ENCODE peak calls at places on chromosomes 4 and X, in ten cellular contexts. One of them, this sample, is unnamed.
A peak's percentile ranks its signal among the peaks of the same experiment; 100 is the strongest.

GRCh38 chr4:78185117-78185516 is 128.0 kb downstream of the FRAS1 start:
- DNase-seq in endodermal cell: no peak
- DNase-seq in DND-41: no peak
- DNase-seq in HepG2: no peak
- DNase-seq in left lung: no peak
- DNase-seq in fibroblast of lung: no peak
- DNase-seq in transverse colon: no peak
- DNase-seq in IMR-90: no peak
- DNase-seq in uterus: no peak
- DNase-seq in adrenal gland: no peak
- DNase-seq in this sample: no peak

GRCh38 chr4:78024085-78024484 is 33.0 kb upstream of the FRAS1 start:
- DNase-seq in HepG2: no peak
- DNase-seq in uterus: no peak
- DNase-seq in fibroblast of lung: no peak
- DNase-seq in left lung: no peak
- DNase-seq in IMR-90: no peak
- DNase-seq in endodermal cell: no peak
- DNase-seq in adrenal gland: no peak
- DNase-seq in transverse colon: no peak
- DNase-seq in DND-41: no peak
- DNase-seq in this sample: no peak

GRCh38 chrX:14508025-14508690 is 21.2 kb upstream of the GLRA2 start:
- DNase-seq in transverse colon: no peak
- DNase-seq in adrenal gland: no peak
- DNase-seq in IMR-90: no peak
- DNase-seq in endodermal cell: no peak
- DNase-seq in fibroblast of lung: no peak
- DNase-seq in DND-41: no peak
- DNase-seq in left lung: no peak
- DNase-seq in uterus: no peak
- DNase-seq in HepG2: no peak
- DNase-seq in this sample: no peak

GRCh38 chr4:139593091-139593564 is 37.1 kb upstream of the SETD7 start:
- DNase-seq in DND-41: no peak
- DNase-seq in transverse colon: no peak
- DNase-seq in HepG2: peak; percentile 45
- DNase-seq in uterus: no peak
- DNase-seq in adrenal gland: peak; percentile 49
- DNase-seq in left lung: no peak
- DNase-seq in fibroblast of lung: peak; percentile 63
- DNase-seq in endodermal cell: peak; percentile 80
- DNase-seq in IMR-90: peak; percentile 92
- DNase-seq in this sample: no peak

GRCh38 chr4:129384974-129385373 is 289.0 kb downstream of the C4orf33 start:
- DNase-seq in adrenal gland: no peak
- DNase-seq in fibroblast of lung: no peak
- DNase-seq in HepG2: no peak
- DNase-seq in left lung: no peak
- DNase-seq in DND-41: no peak
- DNase-seq in IMR-90: no peak
- DNase-seq in transverse colon: no peak
- DNase-seq in uterus: no peak
- DNase-seq in endodermal cell: no peak
- DNase-seq in this sample: no peak

GRCh38 chr4:815464-816146 is 10.3 kb downstream of the CPLX1 start:
- DNase-seq in endodermal cell: no peak
- DNase-seq in transverse colon: peak; percentile 67
- DNase-seq in left lung: peak; percentile 63
- DNase-seq in adrenal gland: no peak
- DNase-seq in IMR-90: no peak
- DNase-seq in fibroblast of lung: no peak
- DNase-seq in DND-41: no peak
- DNase-seq in HepG2: peak; percentile 91
- DNase-seq in uterus: no peak
- DNase-seq in this sample: no peak

GRCh38 chr4:56767567-56767966 is 53.9 kb downstream of the SPINK2 start:
- DNase-seq in fibroblast of lung: no peak
- DNase-seq in HepG2: no peak
- DNase-seq in IMR-90: no peak
- DNase-seq in transverse colon: no peak
- DNase-seq in uterus: no peak
- DNase-seq in endodermal cell: no peak
- DNase-seq in DND-41: no peak
- DNase-seq in left lung: no peak
- DNase-seq in adrenal gland: no peak
- DNase-seq in this sample: no peak

GRCh38 chrX:72128881-72129280 is 2.8 kb downstream of the RTL5 start:
- DNase-seq in DND-41: peak; percentile 17
- DNase-seq in fibroblast of lung: no peak
- DNase-seq in uterus: no peak
- DNase-seq in endodermal cell: peak; percentile 78
- DNase-seq in adrenal gland: no peak
- DNase-seq in IMR-90: no peak
- DNase-seq in HepG2: peak; percentile 0
- DNase-seq in transverse colon: no peak
- DNase-seq in left lung: no peak
- DNase-seq in this sample: no peak

GRCh38 chr4:168605411-168605810 is 108.6 kb downstream of the PALLD start:
- DNase-seq in uterus: no peak
- DNase-seq in DND-41: no peak
- DNase-seq in endodermal cell: no peak
- DNase-seq in IMR-90: peak; percentile 83
- DNase-seq in adrenal gland: no peak
- DNase-seq in HepG2: no peak
- DNase-seq in left lung: no peak
- DNase-seq in fibroblast of lung: peak; percentile 66
- DNase-seq in transverse colon: no peak
- DNase-seq in this sample: no peak

GRCh38 chr4:5988086-5988845 is 30.0 kb downstream of the C4orf50 start:
- DNase-seq in left lung: no peak
- DNase-seq in DND-41: no peak
- DNase-seq in HepG2: no peak
- DNase-seq in transverse colon: no peak
- DNase-seq in fibroblast of lung: no peak
- DNase-seq in endodermal cell: peak; percentile 42
- DNase-seq in uterus: no peak
- DNase-seq in adrenal gland: no peak
- DNase-seq in IMR-90: no peak
- DNase-seq in this sample: no peak

GRCh38 chr4:10085386-10085785 is 31.2 kb downstream of the WDR1 start:
- DNase-seq in IMR-90: no peak
- DNase-seq in HepG2: no peak
- DNase-seq in adrenal gland: no peak
- DNase-seq in left lung: peak; percentile 19
- DNase-seq in DND-41: no peak
- DNase-seq in fibroblast of lung: no peak
- DNase-seq in transverse colon: peak; percentile 5
- DNase-seq in endodermal cell: no peak
- DNase-seq in uterus: peak; percentile 21
- DNase-seq in this sample: no peak

GRCh38 chr4:11589676-11590075 is 161.0 kb upstream of the HS3ST1 start:
- DNase-seq in adrenal gland: no peak
- DNase-seq in uterus: no peak
- DNase-seq in left lung: no peak
- DNase-seq in fibroblast of lung: no peak
- DNase-seq in DND-41: no peak
- DNase-seq in HepG2: no peak
- DNase-seq in endodermal cell: no peak
- DNase-seq in IMR-90: peak; percentile 69
- DNase-seq in transverse colon: no peak
- DNase-seq in this sample: no peak

DNA sequence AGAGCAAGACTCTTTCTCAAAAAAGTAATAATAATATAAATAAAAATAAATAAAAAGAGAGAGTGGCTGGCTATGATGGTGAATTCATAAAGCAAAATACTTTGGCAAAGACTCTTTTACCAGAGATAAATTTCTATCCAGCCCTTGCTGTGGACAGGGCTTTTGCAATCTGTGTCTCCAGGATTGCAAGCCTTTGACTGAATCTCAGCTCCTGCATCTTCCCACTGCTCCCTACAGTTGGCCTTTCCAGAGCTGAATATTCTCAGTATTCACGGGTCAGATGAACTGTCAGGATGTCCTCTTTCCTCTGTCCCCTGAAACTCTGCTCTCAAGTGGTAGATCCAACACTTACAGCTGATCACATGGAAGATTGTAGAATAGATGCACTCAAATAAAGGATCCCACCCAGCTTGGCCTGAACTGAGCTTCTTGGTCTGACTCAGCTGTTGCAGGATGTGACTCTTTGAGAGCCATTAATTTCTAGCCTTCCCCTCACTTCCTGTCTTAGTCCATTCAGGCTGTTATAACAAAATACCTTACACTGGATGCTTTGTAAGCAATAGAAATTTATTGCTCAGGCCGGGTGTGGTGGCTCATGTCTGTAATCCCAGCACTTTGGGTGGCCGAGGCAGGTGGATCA is 123.4 kb upstream of the GUCY1A1 start:
- DNase-seq in transverse colon: no peak
- DNase-seq in fibroblast of lung: peak; percentile 57
- DNase-seq in left lung: no peak
- DNase-seq in DND-41: no peak
- DNase-seq in adrenal gland: no peak
- DNase-seq in endodermal cell: no peak
- DNase-seq in HepG2: no peak
- DNase-seq in uterus: no peak
- DNase-seq in IMR-90: peak; percentile 83
- DNase-seq in this sample: no peak
- H3K27ac ChIP-seq in transverse colon: peak overlapping the region; percentile 11
- H3K27ac ChIP-seq in fibroblast of lung: no peak overlapping the region
- H3K27ac ChIP-seq in left lung: no peak overlapping the region
- H3K27ac ChIP-seq in DND-41: no peak overlapping the region
- H3K27ac ChIP-seq in adrenal gland: peak overlapping the region; percentile 34
- H3K27ac ChIP-seq in endodermal cell: no peak overlapping the region
- H3K27ac ChIP-seq in HepG2: no peak overlapping the region
- H3K27ac ChIP-seq in uterus: no peak overlapping the region
- H3K27ac ChIP-seq in IMR-90: no peak overlapping the region
- H3K27ac ChIP-seq in this sample: no peak overlapping the region

DNA sequence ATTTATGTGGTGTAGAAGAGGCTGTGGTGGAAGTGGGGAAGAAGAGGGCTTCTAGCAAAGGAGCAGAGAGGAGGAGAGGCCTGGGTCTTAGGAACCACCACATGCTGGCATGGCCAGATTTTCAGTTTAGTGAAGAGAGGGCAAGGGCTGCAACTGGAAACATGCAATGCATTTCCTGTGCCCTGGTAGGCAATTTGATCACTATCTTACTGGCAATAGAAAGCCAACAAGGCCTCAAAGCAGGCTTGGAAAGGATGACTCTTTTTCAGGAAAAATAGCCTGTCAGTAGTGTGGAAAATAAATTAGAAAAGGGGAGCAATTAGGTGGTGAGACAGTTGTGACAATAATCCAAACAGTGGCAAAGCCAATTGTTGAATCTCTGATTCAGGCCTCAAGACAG is 501.9 kb upstream of the ZFP42 start:
- DNase-seq in IMR-90: no peak
- DNase-seq in transverse colon: no peak
- DNase-seq in left lung: no peak
- DNase-seq in DND-41: no peak
- DNase-seq in fibroblast of lung: no peak
- DNase-seq in adrenal gland: no peak
- DNase-seq in endodermal cell: no peak
- DNase-seq in uterus: no peak
- DNase-seq in HepG2: no peak
- DNase-seq in this sample: no peak
- H3K4me1 ChIP-seq in IMR-90: no peaks in the 10 kb centered on the region
- H3K4me1 ChIP-seq in transverse colon: no peaks in the 10 kb centered on the region
- H3K4me1 ChIP-seq in left lung: no peaks in the 10 kb centered on the region
- H3K4me1 ChIP-seq in DND-41: no peaks in the 10 kb centered on the region
- H3K4me1 ChIP-seq in fibroblast of lung: no peaks in the 10 kb centered on the region
- H3K4me1 ChIP-seq in adrenal gland: no peaks in the 10 kb centered on the region
- H3K4me1 ChIP-seq in endodermal cell: no peaks in the 10 kb centered on the region
- H3K4me1 ChIP-seq in uterus: no peaks in the 10 kb centered on the region
- H3K4me1 ChIP-seq in HepG2: no peaks in the 10 kb centered on the region
- H3K4me1 ChIP-seq in this sample: no peaks in the 10 kb centered on the region

DNA sequence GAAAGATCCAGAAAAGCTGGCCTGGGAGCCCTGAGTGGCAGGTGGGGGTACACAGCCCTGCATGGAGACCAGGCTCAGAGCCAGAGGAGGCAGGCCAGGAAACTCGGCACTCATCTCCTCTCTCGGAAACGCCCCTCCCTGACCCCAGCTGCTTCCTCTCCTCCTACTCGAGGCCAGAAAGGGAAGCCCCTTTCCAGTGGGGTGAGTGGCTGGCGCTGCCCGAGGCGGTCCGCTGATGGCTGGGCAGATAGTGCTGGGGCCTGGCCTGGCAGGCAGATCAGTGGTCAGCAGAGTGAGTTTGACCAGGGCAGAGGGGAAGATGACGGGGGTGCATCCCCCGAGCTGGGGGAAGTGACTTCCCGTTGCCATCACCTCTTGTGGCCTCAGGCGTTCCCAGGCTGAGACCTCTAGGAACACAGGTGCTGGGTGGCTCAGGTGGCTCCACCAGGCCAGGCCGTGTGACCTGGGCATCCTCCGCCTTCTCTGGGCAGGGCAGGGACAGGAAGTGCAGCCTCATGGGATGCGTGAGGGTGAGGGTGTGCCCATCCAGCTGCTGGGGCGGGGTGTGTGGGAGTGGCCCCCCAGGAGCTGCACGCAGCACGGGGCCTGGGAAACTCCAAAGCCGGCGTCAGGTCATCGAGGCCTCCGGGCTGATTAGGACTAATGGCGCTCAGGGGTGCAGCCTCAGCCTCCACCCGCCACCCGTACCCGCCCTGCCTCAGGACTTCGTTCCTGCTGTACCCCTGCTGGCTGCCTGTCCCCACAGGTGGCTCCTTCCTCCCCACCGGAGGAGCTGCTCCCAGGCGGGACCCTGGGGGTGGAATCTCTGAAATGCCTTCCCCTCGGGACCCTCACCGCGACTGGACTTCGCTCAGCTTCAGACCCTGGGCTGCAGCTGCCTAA is 5.8 kb downstream of the SH3BP2 start:
- DNase-seq in fibroblast of lung: peak; percentile 18
- DNase-seq in adrenal gland: peak; percentile 70
- DNase-seq in DND-41: no peak
- DNase-seq in HepG2: no peak
- DNase-seq in transverse colon: peak; percentile 84
- DNase-seq in endodermal cell: no peak
- DNase-seq in left lung: peak; percentile 84
- DNase-seq in uterus: peak; percentile 29
- DNase-seq in IMR-90: no peak
- DNase-seq in this sample: no peak
- TF ChIP-seq CTCF in fibroblast of lung: no peak
- TF ChIP-seq CTCF in adrenal gland: no peak
- TF ChIP-seq CTCF in DND-41: no peak
- TF ChIP-seq CTCF in HepG2: no peak
- TF ChIP-seq CTCF in transverse colon: no peak
- TF ChIP-seq CTCF in endodermal cell: no peak
- TF ChIP-seq CTCF in left lung: no peak
- TF ChIP-seq CTCF in uterus: no peak
- TF ChIP-seq CTCF in IMR-90: no peak
- TF ChIP-seq CTCF in this sample: no peak

DNA sequence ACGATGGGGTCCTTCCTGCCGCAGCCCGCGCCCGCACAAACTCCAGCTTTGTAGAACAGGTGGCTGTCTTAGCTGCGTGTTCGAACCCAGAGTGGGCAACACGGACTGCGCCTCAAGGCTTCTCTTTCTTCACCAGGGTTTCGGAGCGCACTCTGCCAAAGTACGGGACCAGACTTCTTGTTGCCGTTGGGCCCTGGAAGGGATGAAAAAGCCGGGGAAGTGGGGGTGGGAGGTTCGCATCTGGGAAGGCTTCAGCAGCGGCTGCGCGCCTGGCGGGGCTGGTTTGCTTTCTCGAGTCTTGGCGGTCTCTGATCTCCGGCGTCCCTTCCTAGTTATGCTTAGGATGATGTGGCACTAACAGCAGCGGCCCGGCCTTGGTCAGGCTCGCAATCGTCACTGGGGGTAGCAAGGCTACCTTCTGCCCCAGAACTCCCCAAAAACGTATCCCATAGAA is 673 bp downstream of the PARM1 start:
- DNase-seq in IMR-90: no peak
- DNase-seq in endodermal cell: no peak
- DNase-seq in transverse colon: peak; percentile 40
- DNase-seq in adrenal gland: peak; percentile 23
- DNase-seq in fibroblast of lung: peak; percentile 6
- DNase-seq in DND-41: no peak
- DNase-seq in left lung: no peak
- DNase-seq in uterus: peak; percentile 17
- DNase-seq in HepG2: no peak
- DNase-seq in this sample: peak; percentile 26
- H3K27ac ChIP-seq in IMR-90: no peak overlapping the region
- H3K27ac ChIP-seq in endodermal cell: no peak overlapping the region
- H3K27ac ChIP-seq in transverse colon: peak overlapping the region; percentile 92
- H3K27ac ChIP-seq in adrenal gland: peak overlapping the region; percentile 45
- H3K27ac ChIP-seq in fibroblast of lung: no peak overlapping the region
- H3K27ac ChIP-seq in DND-41: no peak overlapping the region
- H3K27ac ChIP-seq in left lung: peak overlapping the region; percentile 82
- H3K27ac ChIP-seq in uterus: peak overlapping the region; percentile 75
- H3K27ac ChIP-seq in HepG2: no peak overlapping the region
- H3K27ac ChIP-seq in this sample: peak overlapping the region; percentile 94

This sample was measured in prostate gland.